ENCODE peak calls at places on chromosomes 3 and 15, in seven cellular contexts. D, Q, R, B, Y, U and P are unnamed samples.

GRCh38 chr3:115862099-115862498 is 238.8 kb downstream of the GAP43 start:
- DNase-seq in D (no peak), Q (no peak), R (no peak), B (no peak), Y (no peak), U (no peak), P (no peak)

GRCh38 chr3:174659516-174659915 is 199.6 kb upstream of the NAALADL2 start:
- DNase-seq in D (no peak), Q (no peak), R (peak), B (no peak), Y (no peak), U (no peak), P (no peak)

GRCh38 chr15:81296673-81297072 is 27.3 kb downstream of the STARD5 start:
- DNase-seq in D (no peak), Q (peak), R (peak), B (no peak), Y (no peak), U (no peak), P (no peak)

GRCh38 chr15:78302579-78302978 is 3.2 kb upstream of the SKIC8 start:
- DNase-seq in D (peak), Q (peak), R (no peak), B (no peak), Y (no peak), U (no peak), P (no peak)

GRCh38 chr3:59809750-59810444 is 760.1 kb upstream of the CFAP20DC start:
- DNase-seq in D (peak), Q (peak), R (peak), B (no peak), Y (no peak), U (no peak), P (no peak)

GRCh38 chr3:139771331-139771730 is 93.6 kb upstream of the NMNAT3 start:
- DNase-seq in D (no peak), Q (no peak), R (no peak), B (no peak), Y (no peak), U (no peak), P (no peak)

GRCh38 chr3:177124882-177125281 is 72.4 kb downstream of the TBL1XR1 start:
- DNase-seq in D (no peak), Q (no peak), R (no peak), B (no peak), Y (no peak), U (no peak), P (no peak)

GRCh38 chr3:127690823-127691452 is 18.2 kb downstream of the ABTB1 start:
- DNase-seq in D (peak), Q (peak), R (peak), B (no peak), Y (peak), U (peak), P (peak)

GRCh38 chr3:172129868-172130751 is 90.7 kb downstream of the FNDC3B start:
- DNase-seq in D (peak), Q (peak), R (peak), B (no peak), Y (peak), U (no peak), P (no peak)

GRCh38 chr15:90188914-90189748 is 12.0 kb upstream of the SEMA4B start:
- DNase-seq in D (no peak), Q (no peak), R (no peak), B (no peak), Y (no peak), U (no peak), P (no peak)

DNA sequence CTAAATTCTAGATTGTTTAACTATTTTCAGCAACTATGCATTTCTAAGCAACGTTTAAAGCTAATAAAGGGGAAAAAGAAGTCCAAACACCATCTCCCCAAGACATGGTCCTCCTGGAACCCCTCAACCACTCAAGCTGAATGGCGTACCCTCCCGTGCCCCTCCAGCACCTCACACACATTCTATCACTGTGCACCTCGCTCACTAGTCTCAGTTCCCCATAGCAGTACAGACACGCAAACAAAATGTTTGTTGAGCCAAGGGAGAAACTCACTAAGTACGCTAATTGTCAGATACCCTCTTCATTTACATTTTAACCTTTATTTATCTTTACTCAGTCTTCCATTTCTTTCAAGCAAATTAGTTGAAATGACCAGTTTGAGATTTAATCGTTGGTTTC is 48.8 kb downstream of the ACAP2 start:
- DNase-seq in D (no peak), Q (no peak), R (no peak), B (no peak), Y (no peak), U (no peak), P (no peak)
- H3K4me2 ChIP-seq in D (no peak), Q (no peak), R (no peak), B (no peak), Y (no peak), U (no peak), P (no peak)

DNA sequence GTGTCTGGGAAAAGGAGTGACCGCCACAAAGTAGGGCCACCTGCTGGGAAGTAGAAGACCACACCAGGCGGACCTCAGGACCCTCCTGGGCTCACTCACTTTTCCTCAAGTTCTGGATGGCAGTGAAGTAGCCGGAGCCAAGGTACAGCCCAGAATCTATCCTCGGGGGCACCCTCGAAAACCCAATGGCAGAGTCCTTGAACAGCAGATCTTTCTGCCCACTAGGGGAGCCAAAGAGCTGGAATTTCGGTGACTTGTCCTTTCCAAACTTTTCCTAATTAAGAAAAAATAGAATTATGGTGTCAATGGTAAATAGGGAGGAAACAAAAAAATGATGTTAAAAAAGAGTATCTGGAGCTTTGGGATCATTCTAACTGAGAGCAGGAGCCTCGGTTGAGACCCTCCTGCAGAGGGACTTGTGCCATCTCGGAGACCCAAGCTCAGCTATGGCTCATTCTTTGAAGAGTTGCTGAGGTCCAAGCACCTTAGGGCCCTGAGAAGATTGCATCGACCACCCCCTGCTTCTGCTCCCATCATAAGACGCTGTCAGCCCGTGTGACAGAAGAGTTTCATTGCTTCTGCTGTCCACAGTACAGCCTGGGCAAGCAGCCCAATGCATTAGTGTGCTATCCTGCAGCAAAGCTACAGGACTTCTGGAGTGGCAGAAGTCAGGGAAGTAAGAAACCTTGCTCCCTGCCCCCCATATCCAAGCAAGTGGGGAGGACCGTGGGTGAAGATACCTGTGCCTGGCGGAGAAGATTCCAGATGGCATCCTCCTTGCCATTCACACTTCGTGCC is 14.8 kb downstream of the LTF start:
- DNase-seq in D (peak), Q (no peak), R (peak), B (no peak), Y (no peak), U (peak), P (peak)
- H2BK120ac ChIP-seq in D (no peak), Q (no peak), R (no peak), B (no peak), Y (no peak), U (no peak), P (no peak)

GRCh38 chr3:39542588-39542988 is 75.1 kb downstream of the MOBP start:
- DNase-seq in D (no peak), Q (no peak), R (no peak), B (no peak), Y (no peak), U (no peak), P (no peak)
- H3K4me2 ChIP-seq in D (no peak), Q (no peak), R (no peak), B (no peak), Y (no peak), U (no peak), P (no peak)

GRCh38 chr3:43106293-43106628 is 382 bp upstream of the POMGNT2 start:
- DNase-seq in D (no peak), Q (no peak), R (no peak), B (no peak), Y (peak), U (no peak), P (no peak)

GRCh38 chr3:43104786-43105185 is 1.1 kb downstream of the POMGNT2 start:
- DNase-seq in D (no peak), Q (no peak), R (no peak), B (no peak), Y (no peak), U (no peak), P (no peak)

GRCh38 chr3:43105224-43105596 is 669 bp downstream of the POMGNT2 start:
- DNase-seq in D (no peak), Q (no peak), R (no peak), B (no peak), Y (no peak), U (peak), P (no peak)

GRCh38 chr3:43104039-43104438 is 1.8 kb downstream of the POMGNT2 start:
- DNase-seq in D (no peak), Q (no peak), R (no peak), B (no peak), Y (no peak), U (no peak), P (no peak)

GRCh38 chr3:43105597-43106292 is at the start of gene POMGNT2:
- DNase-seq in D (peak), Q (peak), R (peak), B (peak), Y (peak), U (peak), P (peak)
- H2BK120ac ChIP-seq in D (no peak), Q (no peak), R (no peak), B (no peak), Y (peak), U (no peak), P (no peak)

DNA sequence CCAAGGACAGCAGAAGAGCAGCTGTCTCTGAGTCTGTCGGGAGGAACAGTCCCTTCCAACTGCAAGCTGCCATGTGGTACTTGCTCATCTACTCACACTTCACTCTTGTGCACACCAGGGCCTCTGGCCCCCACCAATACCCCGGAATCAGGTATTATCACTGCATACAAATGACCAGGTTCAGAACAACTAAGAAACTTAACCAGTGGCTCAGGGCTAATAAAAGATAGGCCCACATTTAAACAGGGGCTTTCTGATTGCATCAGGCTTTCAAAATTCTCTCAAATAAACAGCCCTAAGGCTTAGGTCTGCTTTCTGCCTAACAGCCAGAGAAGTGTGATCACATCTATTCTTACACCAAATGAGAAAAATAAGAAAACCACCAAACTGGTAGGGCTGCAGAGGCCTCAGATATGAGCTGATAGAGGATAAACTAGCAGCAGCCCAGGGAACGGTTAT is 20.7 kb downstream of the CCDC12 start:
- DNase-seq in D (peak), Q (peak), R (no peak), B (no peak), Y (no peak), U (no peak), P (no peak)
- H3K4me2 ChIP-seq in D (peak), Q (no peak), R (no peak), B (no peak), Y (no peak), U (no peak), P (no peak)

GRCh38 chr15:63277893-63278505 is 594 bp downstream of the APH1B start:
- DNase-seq in D (no peak), Q (peak), R (peak), B (no peak), Y (peak), U (peak), P (peak)
- H2BK120ac ChIP-seq in D (peak), Q (peak), R (no peak), B (no peak), Y (no peak), U (no peak), P (no peak)